ENCODE peak calls at places on chromosomes 7 and 10, in nine cellular contexts. K is upper lobe of right lung; F is cardiac fibroblast; B is CD8-positive, alpha-beta T cell; P is PC-3; Q is spleen; D is lower lobe of right lung; T is breast epithelium; J is AG04450. X is an unnamed sample.

GRCh38 chr7:130135208-130136205 is 65.2 kb downstream of the KLHDC10 start:
- DNase-seq in D (no peak), J (no peak), F (no peak), K (no peak), Q (no peak), T (no peak), P (no peak), B (no peak), X (no peak)

GRCh38 chr10:102540023-102540422 is 36.3 kb downstream of the SUFU start:
- DNase-seq in Q (no peak), D (no peak), T (no peak), F (peak; percentile 42), P (peak; percentile 11), B (no peak), J (no peak), K (peak; percentile 1), X (no peak)

GRCh38 chr10:101214446-101215396 is 14.5 kb downstream of the LBX1 start:
- DNase-seq in P (peak; percentile 73), J (peak; percentile 10), F (peak; percentile 55), D (peak; percentile 68), Q (peak; percentile 88), K (peak; percentile 80), T (no peak), B (peak; percentile 69), X (no peak)

GRCh38 chr7:45923290-45923689 is 2.2 kb upstream of the IGFBP3 start:
- DNase-seq in P (peak; percentile 83), F (peak; percentile 83), T (peak; percentile 75), K (peak; percentile 84), D (peak; percentile 76), B (no peak), J (no peak), Q (peak; percentile 86), X (no peak)

GRCh38 chr10:31754803-31755624 is 173.6 kb downstream of the ARHGAP12 start:
- DNase-seq in Q (no peak), K (no peak), J (no peak), D (no peak), B (no peak), P (peak; percentile 63), F (no peak), T (no peak), X (no peak)

GRCh38 chr7:25926439-25926838 is 225.6 kb upstream of the NFE2L3 start:
- DNase-seq in F (no peak), P (no peak), K (no peak), Q (no peak), T (no peak), B (no peak), D (no peak), J (no peak), X (no peak)

GRCh38 chr7:100407285-100408180 is 21.0 kb downstream of the ZCWPW1 start:
- DNase-seq in F (peak; percentile 86), Q (no peak), T (no peak), B (peak; percentile 9), D (no peak), K (no peak), P (peak; percentile 84), J (peak; percentile 41), X (peak; percentile 50)

GRCh38 chr10:103416436-103417147 is 20.2 kb downstream of the PDCD11 start:
- DNase-seq in B (peak; percentile 50), F (peak; percentile 84), K (no peak), Q (no peak), D (no peak), T (no peak), P (peak; percentile 68), J (peak; percentile 21), X (no peak)

GRCh38 chr7:85065306-85065705 is 121.5 kb downstream of the SEMA3D start:
- DNase-seq in D (no peak), B (no peak), T (no peak), K (no peak), P (no peak), Q (no peak), F (peak; percentile 80), J (no peak), X (no peak)

GRCh38 chr7:90892213-90892612 is 296.1 kb downstream of the CDK14 start:
- DNase-seq in F (peak; percentile 7), T (no peak), D (no peak), K (no peak), B (no peak), J (no peak), Q (no peak), P (no peak), X (no peak)

GRCh38 chr10:59995862-59996261 is 89.5 kb upstream of the CCDC6 start:
- DNase-seq in D (no peak), F (peak; percentile 7), P (peak; percentile 38), T (no peak), J (no peak), B (no peak), K (no peak), Q (no peak), X (no peak)

GRCh38 chr10:130177250-130177649 is 41.1 kb downstream of the GLRX3 start:
- DNase-seq in F (no peak), Q (no peak), T (no peak), P (no peak), K (no peak), J (no peak), B (no peak), D (no peak), X (no peak)

GRCh38 chr7:84041649-84042048 is 152.9 kb downstream of the SEMA3A start:
- DNase-seq in P (no peak), F (no peak), J (no peak), D (no peak), K (no peak), B (no peak), T (no peak), Q (no peak), X (no peak)

GRCh38 chr7:124275411-124275810 is 242.5 kb upstream of the TMEM229A start:
- DNase-seq in Q (no peak), K (no peak), F (no peak), D (no peak), J (peak; percentile 7), B (no peak), T (no peak), P (no peak), X (no peak)

DNA sequence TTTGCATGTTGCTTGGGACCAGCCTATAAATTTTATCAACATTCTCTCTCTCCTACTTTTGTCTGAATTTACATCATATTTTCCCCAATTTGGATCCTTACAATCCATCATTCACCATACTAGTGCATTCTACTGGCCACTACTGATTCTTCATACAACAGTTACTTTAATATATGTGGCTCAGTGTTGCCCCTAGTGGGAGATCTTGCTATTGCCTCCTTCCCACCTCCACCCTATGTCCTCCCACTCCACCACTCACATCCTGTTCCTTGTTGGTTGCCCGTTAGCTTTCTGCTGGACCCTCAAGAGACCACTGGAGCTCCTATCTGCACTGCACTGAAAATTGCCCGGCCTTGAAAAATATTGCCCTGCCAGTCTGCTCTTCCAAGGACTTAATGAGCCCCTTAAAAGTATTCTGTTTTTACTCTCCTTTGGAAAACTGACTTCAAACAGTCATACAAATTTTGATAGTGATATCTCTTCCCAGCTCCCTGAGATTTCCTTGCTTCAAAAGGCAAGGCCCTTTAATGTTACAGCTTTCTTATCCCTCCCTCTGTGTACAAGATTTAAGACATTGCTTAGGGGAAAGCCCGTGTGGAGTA is 243.2 kb upstream of the TMEM229A start:
- DNase-seq in B (no peak), F (peak; percentile 10), Q (no peak), D (no peak), K (no peak), T (no peak), J (no peak), P (peak; percentile 64), X (no peak)
- TF ChIP-seq CTCF in B (no peak), F (peak; percentile 28), Q (no peak), D (peak; percentile 34), K (peak; percentile 33), T (no peak), J (peak; percentile 54), P (peak; percentile 66), X (no peak)

DNA sequence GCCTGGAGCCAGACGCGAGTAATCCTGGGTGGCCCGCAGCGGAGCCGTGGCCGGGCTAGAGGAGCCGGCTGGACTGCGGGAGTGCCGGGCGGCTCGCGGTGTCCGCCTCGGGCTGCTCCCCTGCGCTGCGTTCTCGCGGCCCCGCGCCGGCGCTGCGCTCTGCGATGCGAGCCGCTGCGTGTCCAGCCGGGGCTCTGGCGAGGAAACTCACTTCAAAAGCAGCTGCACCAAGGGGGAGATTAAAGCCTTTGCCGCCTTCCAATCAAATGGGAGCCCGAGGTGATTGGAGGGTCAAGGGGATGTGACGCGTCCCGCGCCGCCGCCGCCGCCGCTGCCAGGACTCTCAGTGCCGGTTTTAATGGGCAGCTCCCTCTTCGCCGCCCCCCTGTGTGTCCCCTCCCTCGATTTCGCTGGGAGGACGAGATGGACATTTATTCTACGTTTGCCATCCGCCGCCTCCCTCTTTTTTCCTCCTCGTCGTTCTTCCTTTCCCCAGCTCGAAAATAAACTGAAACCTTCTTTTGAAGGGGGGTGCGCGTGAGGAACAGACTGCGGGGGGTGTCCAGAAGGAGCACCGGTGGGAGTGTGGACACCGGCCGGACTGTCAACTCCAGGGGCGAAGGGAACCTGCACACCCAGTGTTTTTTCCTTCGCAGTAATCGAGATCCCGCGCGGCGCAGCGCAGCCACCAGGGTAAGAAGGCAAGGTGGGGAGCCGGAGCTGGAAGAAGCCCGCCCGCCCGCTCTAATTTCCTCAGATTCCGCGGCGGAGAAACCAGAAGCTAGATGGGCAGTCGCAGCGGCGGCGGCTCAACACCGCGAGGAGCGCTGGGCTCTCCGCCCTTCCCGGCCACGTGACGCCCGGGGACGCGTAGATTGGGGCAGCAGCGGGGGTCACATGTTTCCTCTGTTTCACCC is at the start of gene ZNF503:
- DNase-seq in F (peak; percentile 99), D (peak; percentile 97), K (peak; percentile 98), J (peak; percentile 95), Q (peak; percentile 94), P (peak; percentile 100), B (no peak), T (peak; percentile 94), X (peak; percentile 87)
- TF ChIP-seq CTCF in F (peak; percentile 38), D (peak; percentile 8), K (no peak), J (no peak), Q (no peak), P (peak; percentile 24), B (no peak), T (peak; percentile 66), X (peak; percentile 2)

DNA sequence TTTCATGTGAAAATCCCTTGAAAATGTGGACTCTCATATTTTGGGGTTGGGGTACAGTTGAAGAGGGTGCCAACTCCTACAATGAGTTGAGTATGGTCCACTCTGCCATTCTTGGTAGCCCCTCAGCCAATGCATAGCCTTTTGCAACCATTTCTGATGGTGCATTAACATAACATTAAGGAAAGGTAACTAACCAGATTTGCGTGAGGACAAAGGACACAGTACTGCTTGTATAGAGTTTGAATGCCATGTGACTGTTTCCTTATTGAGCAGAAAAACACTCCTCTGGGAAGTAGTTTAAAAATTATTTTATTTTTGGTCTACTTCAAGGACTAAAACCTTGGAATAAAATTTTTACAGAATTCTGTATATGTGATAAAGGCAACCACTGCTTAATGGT is 107.9 kb downstream of the HIBADH start:
- DNase-seq in Q (no peak), D (no peak), B (no peak), K (no peak), J (no peak), P (no peak), T (no peak), F (no peak), X (no peak)
- TF ChIP-seq CTCF in Q (no peak), D (no peak), B (no peak), K (no peak), J (no peak), P (no peak), T (no peak), F (no peak), X (no peak)

DNA sequence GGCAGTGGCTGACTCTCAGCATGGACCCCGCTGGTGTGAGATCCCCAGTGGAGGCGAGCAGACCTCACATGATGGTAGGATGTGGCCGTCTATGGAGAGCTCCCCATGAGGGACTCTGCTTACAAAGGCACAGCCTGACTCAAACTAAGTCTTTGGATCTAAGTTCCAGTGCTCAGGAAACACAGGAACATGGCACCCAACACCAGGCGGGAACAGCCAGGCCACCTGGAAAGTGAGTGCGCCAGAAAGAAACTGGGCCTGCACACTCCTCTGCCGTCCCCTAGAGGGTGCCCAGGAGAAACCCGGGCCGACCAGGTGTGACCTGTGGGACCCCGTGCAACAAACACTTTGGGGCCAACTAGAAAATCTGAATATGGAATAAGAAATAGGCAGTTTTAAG is 10.0 kb downstream of the PITRM1 start:
- DNase-seq in F (no peak), P (no peak), J (no peak), B (no peak), D (no peak), Q (no peak), T (no peak), K (no peak), X (no peak)
- TF ChIP-seq CTCF in F (peak; percentile 20), P (no peak), J (no peak), B (no peak), D (no peak), Q (no peak), T (no peak), K (no peak), X (no peak)